ENCODE peak calls at places on chromosomes 13 and 19, in five cellular contexts. W is activated CD8-positive, alpha-beta memory T cell treated with anti-CD3 and anti-CD28 coated beads for 1 hour; L is kidney glomerular epithelial cell; Y is NCI-H1092; O is AML-193. J is an unnamed sample.

GRCh38 chr19:621819-622218 is 11.5 kb downstream of the POLRMT start:
- DNase-seq in W (no peak), L (no peak), Y (no peak), O (no peak), J (no peak)

GRCh38 chr19:2051771-2052704 is 994 bp upstream of the MKNK2 start:
- DNase-seq in W (no peak), L (no peak), Y (no peak), O (no peak), J (no peak)

GRCh38 chr19:44757057-44757734 is 8.7 kb downstream of the BCL3 start:
- DNase-seq in Y (no peak), L (no peak), O (no peak), W (no peak), J (peak)

GRCh38 chr19:41928221-41928683 is at the start of gene ERFL:
- DNase-seq in L (no peak), Y (no peak), W (no peak), O (peak), J (peak)

GRCh38 chr13:39676315-39676876 is 20.9 kb downstream of the COG6 start:
- DNase-seq in L (no peak), O (peak), Y (peak), W (no peak), J (no peak)

GRCh38 chr13:30978981-30979956 is 46.8 kb downstream of the TEX26 start:
- DNase-seq in L (no peak), Y (peak), O (peak), W (no peak), J (no peak)

GRCh38 chr13:43874512-43875092 is 4.9 kb downstream of the CCDC122 start:
- DNase-seq in L (peak), Y (no peak), O (peak), W (no peak), J (peak)

GRCh38 chr13:24355103-24355502 is 45.7 kb downstream of the C1QTNF9 start:
- DNase-seq in Y (no peak), L (no peak), W (no peak), O (no peak), J (no peak)

GRCh38 chr19:18122424-18122823 is 24.8 kb downstream of the MAST3 start:
- DNase-seq in O (no peak), L (no peak), Y (no peak), W (no peak), J (no peak)

GRCh38 chr13:112637017-112637801 is 49.3 kb upstream of the TUBGCP3 start:
- DNase-seq in W (no peak), Y (no peak), L (no peak), O (no peak), J (no peak)

GRCh38 chr19:18340990-18341868 is 831 bp downstream of the PGPEP1 start:
- DNase-seq in L (no peak), Y (no peak), O (peak), W (no peak), J (peak)

GRCh38 chr19:4352701-4353121 is 9.3 kb downstream of the MPND start:
- DNase-seq in L (peak), W (no peak), O (peak), Y (peak), J (peak)

GRCh38 chr19:55231391-55232283 is 3.1 kb upstream of the TMEM86B start:
- DNase-seq in Y (no peak), W (no peak), O (no peak), L (no peak), J (no peak)

GRCh38 chr19:32674153-32674958 is 624 bp downstream of the ANKRD27 start:
- DNase-seq in L (no peak), O (no peak), W (no peak), Y (no peak), J (peak)

GRCh38 chr13:110421696-110422395 is 114.8 kb downstream of the COL4A2 start:
- DNase-seq in L (no peak), Y (no peak), W (no peak), O (no peak), J (no peak)

GRCh38 chr19:21748088-21748487 is 19.3 kb downstream of the ZNF100 start:
- DNase-seq in W (no peak), O (no peak), L (no peak), Y (no peak), J (no peak)

GRCh38 chr13:81275666-81276258 is 934.8 kb upstream of the SPRY2 start:
- DNase-seq in L (no peak), W (no peak), Y (no peak), O (no peak), J (no peak)

GRCh38 chr13:113949546-113949945 is 24.3 kb downstream of the C13orf46 start:
- DNase-seq in L (no peak), Y (no peak), O (no peak), W (no peak), J (no peak)

GRCh38 chr19:40219721-40220276 is 1.6 kb upstream of the TTC9B start:
- DNase-seq in Y (no peak), L (peak), W (no peak), O (no peak), J (no peak)

GRCh38 chr13:73754727-73755292 is 379.4 kb downstream of the KLF12 start:
- DNase-seq in Y (peak), L (peak), O (peak), W (no peak), J (peak)

GRCh38 chr13:93496985-93497673 is 270.5 kb downstream of the GPC6 start:
- DNase-seq in L (no peak), Y (peak), O (no peak), W (no peak), J (no peak)

GRCh38 chr19:3196064-3196932 is 10.6 kb downstream of the NCLN start:
- DNase-seq in Y (no peak), O (no peak), W (no peak), L (no peak), J (no peak)

GRCh38 chr13:33312150-33312908 is 26.8 kb upstream of the STARD13 start:
- DNase-seq in Y (no peak), O (no peak), L (peak), W (no peak), J (no peak)

GRCh38 chr19:8539621-8540149 is 25.7 kb upstream of the ZNF414 start:
- DNase-seq in L (no peak), O (no peak), Y (no peak), W (no peak), J (no peak)

GRCh38 chr19:29860492-29860891 is 48.7 kb downstream of the CCNE1 start:
- DNase-seq in L (no peak), W (no peak), O (no peak), Y (no peak), J (no peak)

GRCh38 chr13:41098761-41099160 is 33.8 kb downstream of the KBTBD6 start:
- DNase-seq in Y (no peak), W (no peak), O (no peak), L (no peak), J (no peak)

GRCh38 chr19:29162694-29163093 is 50.3 kb downstream of the UQCRFS1 start:
- DNase-seq in W (no peak), O (no peak), L (no peak), Y (no peak), J (no peak)

GRCh38 chr19:8395621-8396082 is 5.5 kb downstream of the RAB11B start:
- DNase-seq in Y (no peak), L (no peak), O (no peak), W (no peak), J (no peak)

GRCh38 chr19:48064509-48064908 is 20.6 kb upstream of the CABP5 start:
- DNase-seq in Y (no peak), O (no peak), W (no peak), L (no peak), J (no peak)

GRCh38 chr19:30784850-30785459 is 412.8 kb downstream of the ZNF536 start:
- DNase-seq in Y (no peak), O (peak), W (no peak), L (no peak), J (no peak)

GRCh38 chr19:18650468-18651001 is 13.7 kb downstream of the KLHL26 start:
- DNase-seq in L (no peak), W (no peak), O (no peak), Y (no peak), J (peak)

GRCh38 chr13:114140131-114140908 is 7.9 kb upstream of the RASA3 start:
- DNase-seq in W (no peak), L (no peak), O (no peak), Y (no peak), J (peak)